ENCODE peak calls at places on chromosomes 11 and 22, in ten cellular contexts. Z is upper lobe of left lung, J is ovary, K is K562, N is tibial nerve, E is vagina, Y is esophagus squamous epithelium, C is sigmoid colon, T is endothelial cell of umbilical vein, R is spleen. H is an unnamed sample. For H3K4me1, the result is how much of the 10 kb centered on the place peaks cover.

GRCh38 chr11:1701041-1701807 is 4.2 kb downstream of the KRTAP5-6 start:
- DNase-seq in C (no peak), R (peak), N (no peak), Y (no peak), J (no peak), E (no peak), K (no peak), T (no peak), Z (no peak), H (no peak)

GRCh38 chr11:65806972-65807371 is 20.1 kb downstream of the OVOL1 start:
- DNase-seq in J (no peak), E (no peak), Y (no peak), N (no peak), T (no peak), R (no peak), K (no peak), C (no peak), Z (no peak), H (no peak)

GRCh38 chr11:116226731-116227130 is 546.1 kb downstream of the BUD13 start:
- DNase-seq in T (no peak), J (no peak), R (peak), K (no peak), C (no peak), N (no peak), Y (no peak), E (no peak), Z (no peak), H (no peak)

GRCh38 chr22:30045001-30045887 is 35.0 kb upstream of the HORMAD2 start:
- DNase-seq in C (peak), E (no peak), R (no peak), N (no peak), J (no peak), T (no peak), Z (no peak), Y (no peak), K (no peak), H (no peak)

GRCh38 chr22:40436460-40437431 is 66.4 kb downstream of the SGSM3 start:
- DNase-seq in C (no peak), Y (no peak), N (peak), Z (no peak), T (peak), R (no peak), J (no peak), K (peak), E (no peak), H (peak)

GRCh38 chr22:37186228-37186996 is 1.6 kb downstream of the C1QTNF6 start:
- DNase-seq in C (peak), Y (no peak), R (peak), Z (no peak), N (peak), T (peak), K (peak), J (peak), E (no peak), H (no peak)

GRCh38 chr11:110463153-110463552 is 33.4 kb downstream of the FDX1 start:
- DNase-seq in R (peak), E (no peak), J (no peak), T (peak), N (peak), Z (peak), C (no peak), Y (no peak), K (peak), H (no peak)

GRCh38 chr11:47395225-47396048 is 13.0 kb upstream of the SLC39A13 start:
- DNase-seq in E (no peak), T (no peak), J (no peak), N (no peak), Z (peak), R (peak), C (no peak), Y (no peak), K (no peak), H (no peak)

GRCh38 chr22:38733329-38734202 is 22.2 kb downstream of the SUN2 start:
- DNase-seq in C (peak), N (peak), Z (no peak), Y (no peak), T (peak), K (peak), J (peak), E (no peak), R (peak), H (no peak)

GRCh38 chr11:78374917-78375316 is 42.7 kb downstream of the GAB2 start:
- DNase-seq in Z (no peak), K (no peak), T (no peak), E (no peak), N (no peak), R (no peak), J (no peak), C (no peak), Y (no peak), H (no peak)

GRCh38 chr11:133697161-133697560 is 148.2 kb downstream of the SPATA19 start:
- DNase-seq in Z (no peak), Y (no peak), T (no peak), R (no peak), E (no peak), N (no peak), C (no peak), K (no peak), J (no peak), H (no peak)

GRCh38 chr11:30453705-30454104 is 130.8 kb downstream of the ARL14EP start:
- DNase-seq in E (no peak), T (no peak), K (no peak), Y (no peak), N (no peak), J (no peak), R (no peak), Z (no peak), C (no peak), H (no peak)

GRCh38 chr11:58787903-58788302 is 56.2 kb upstream of the GLYAT start:
- DNase-seq in Y (no peak), K (no peak), E (no peak), Z (no peak), C (no peak), R (no peak), J (no peak), N (no peak), T (no peak), H (no peak)

GRCh38 chr11:120239713-120240640 is at the start of gene POU2F3:
- DNase-seq in R (peak), K (peak), C (no peak), Z (peak), N (no peak), J (no peak), Y (no peak), T (no peak), E (no peak), H (no peak)

GRCh38 chr11:61429346-61429690 is 457 bp downstream of the CPSF7 start:
- DNase-seq in T (peak), Y (no peak), Z (peak), K (peak), C (peak), E (no peak), J (no peak), N (peak), R (peak), H (peak)

GRCh38 chr11:121437018-121437685 is 15.0 kb upstream of the SORL1 start:
- DNase-seq in E (no peak), Z (no peak), Y (no peak), K (no peak), C (no peak), T (no peak), J (no peak), R (no peak), N (peak), H (no peak)

GRCh38 chr11:68363771-68364170 is 51.4 kb downstream of the LRP5 start:
- DNase-seq in K (no peak), N (no peak), Y (no peak), C (no peak), T (no peak), R (no peak), J (no peak), Z (no peak), E (no peak), H (no peak)

GRCh38 chr11:92329644-92330043 is 105.0 kb downstream of the FAT3 start:
- DNase-seq in J (no peak), Z (no peak), C (no peak), K (no peak), T (no peak), R (no peak), N (no peak), E (no peak), Y (no peak), H (no peak)

GRCh38 chr11:128434411-128434810 is 152.9 kb downstream of the ETS1 start:
- DNase-seq in C (no peak), Y (no peak), T (no peak), R (no peak), N (no peak), K (no peak), J (no peak), Z (no peak), E (no peak), H (no peak)

GRCh38 chr11:27317751-27318150 is 45.3 kb downstream of the CCDC34 start:
- DNase-seq in N (no peak), J (no peak), Z (no peak), E (no peak), T (no peak), K (peak), C (no peak), R (no peak), Y (no peak), H (no peak)

GRCh38 chr11:94117197-94117574 is 11.5 kb upstream of the PANX1 start:
- DNase-seq in T (no peak), C (no peak), E (no peak), K (no peak), Z (no peak), J (no peak), R (no peak), Y (no peak), N (no peak), H (no peak)

GRCh38 chr11:92671081-92671480 is 298.4 kb upstream of the MTNR1B start:
- DNase-seq in T (no peak), J (no peak), E (no peak), K (no peak), C (no peak), Z (no peak), R (no peak), N (no peak), Y (no peak), H (no peak)

GRCh38 chr11:118612378-118612777 is 5.0 kb downstream of the PHLDB1 start:
- DNase-seq in Y (no peak), E (no peak), C (peak), Z (no peak), T (peak), K (no peak), R (peak), N (no peak), J (peak), H (peak)

GRCh38 chr11:86692317-86692716 is 19.9 kb upstream of the ME3 start:
- DNase-seq in Y (no peak), C (no peak), T (no peak), Z (no peak), E (no peak), R (no peak), K (no peak), N (no peak), J (no peak), H (no peak)

GRCh38 chr22:24437091-24437490 is 9.7 kb downstream of the ADORA2A start:
- DNase-seq in N (no peak), R (no peak), T (no peak), J (no peak), Z (no peak), K (no peak), E (no peak), C (no peak), Y (no peak), H (peak)

GRCh38 chr11:119320593-119321524 is 3.9 kb upstream of the MCAM start:
- DNase-seq in J (peak), R (peak), N (no peak), Y (no peak), E (no peak), K (peak), C (peak), T (peak), Z (peak), H (peak)

GRCh38 chr11:93921695-93922468 is 71.5 kb upstream of the VSTM5 start:
- DNase-seq in E (no peak), C (no peak), T (peak), Z (no peak), N (no peak), J (no peak), R (no peak), Y (peak), K (peak), H (no peak)

GRCh38 chr11:2933376-2934056 is 4.3 kb upstream of the PHLDA2 start:
- DNase-seq in K (no peak), Y (no peak), E (no peak), T (peak), J (no peak), C (peak), N (no peak), R (peak), Z (peak), H (peak)
- TF ChIP-seq POLR2A in K (no peak), Y (no peak), E (no peak), T (no peak), J (no peak), C (no peak), N (no peak), R (no peak), Z (no peak), H (no peak)

GRCh38 chr22:45548991-45549736 is 46.5 kb downstream of the FBLN1 start:
- DNase-seq in C (peak), J (peak), Z (no peak), T (no peak), Y (no peak), R (no peak), E (no peak), K (peak), N (peak), H (no peak)
- H3K4me1 ChIP-seq in C (half or more), J (under half), Z (under half), T (under half), Y (half or more), R (under half), E (half or more), K (under half), N (under half), H (under half)

GRCh38 chr11:70205049-70205725 is 2.1 kb downstream of the FADD start:
- DNase-seq in C (no peak), K (no peak), J (no peak), Z (no peak), E (no peak), R (peak), Y (no peak), T (no peak), N (no peak), H (no peak)
- TF ChIP-seq POLR2A in C (no peak), K (no peak), J (no peak), Z (no peak), E (no peak), R (no peak), Y (no peak), T (no peak), N (no peak), H (no peak)

GRCh38 chr11:96330511-96330859 is 12.5 kb downstream of the MAML2 start:
- DNase-seq in K (no peak), N (no peak), J (no peak), R (no peak), C (no peak), Y (no peak), T (no peak), Z (no peak), E (no peak), H (no peak)

GRCh38 chr11:96329855-96330510 is 13.0 kb downstream of the MAML2 start:
- DNase-seq in J (no peak), K (no peak), Z (no peak), T (no peak), R (no peak), Y (no peak), E (no peak), N (no peak), C (no peak), H (no peak)

GRCh38 chr11:96328395-96329010 is 14.5 kb downstream of the MAML2 start:
- DNase-seq in Z (no peak), T (no peak), E (no peak), R (no peak), C (no peak), N (no peak), J (no peak), Y (no peak), K (peak), H (no peak)

GRCh38 chr11:96331556-96332168 is 11.3 kb downstream of the MAML2 start:
- DNase-seq in Y (no peak), Z (peak), T (no peak), R (no peak), C (no peak), N (peak), E (no peak), K (no peak), J (no peak), H (no peak)

DNA sequence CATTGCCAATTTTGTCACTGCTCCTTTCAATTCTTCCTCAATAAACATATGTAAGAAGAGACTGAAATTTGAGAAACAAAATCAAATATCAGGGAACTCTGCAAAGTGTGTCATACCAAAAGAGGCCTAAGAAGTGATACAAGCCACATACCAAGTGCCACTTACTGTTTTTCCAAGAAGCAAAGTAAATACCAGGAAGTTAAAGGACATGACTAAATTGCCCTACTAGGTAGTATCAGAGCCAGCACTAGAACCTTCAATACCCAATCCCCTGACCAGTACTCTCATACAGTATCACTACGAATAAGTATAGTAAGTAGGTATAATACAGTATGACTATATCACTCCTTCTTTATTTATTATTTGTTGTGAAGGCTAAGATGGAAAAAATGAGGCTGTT is 13.6 kb downstream of the MAML2 start:
- DNase-seq in C (no peak), K (no peak), N (no peak), Z (no peak), J (no peak), T (no peak), R (no peak), E (no peak), Y (no peak), H (no peak)
- H3K4me1 ChIP-seq in C (under half), K (under half), N (half or more), Z (under half), J (under half), T (under half), R (under half), E (half or more), Y (half or more), H (under half)

GRCh38 chr11:95140397-95141030 is 50.9 kb downstream of the ENDOD1 start:
- DNase-seq in Z (no peak), E (no peak), C (no peak), Y (no peak), T (no peak), N (no peak), R (no peak), K (no peak), J (no peak), H (no peak)
- TF ChIP-seq POLR2A in Z (no peak), E (no peak), C (no peak), Y (no peak), T (no peak), N (no peak), R (no peak), K (no peak), J (no peak), H (no peak)

GRCh38 chr11:64005691-64006090 is 19.5 kb downstream of the OTUB1 start:
- DNase-seq in J (no peak), T (no peak), Z (no peak), K (no peak), E (no peak), C (no peak), N (no peak), R (no peak), Y (no peak), H (no peak)
- H3K4me1 ChIP-seq in J (under half), T (under half), Z (under half), K (half or more), E (under half), C (under half), N (under half), R (under half), Y (under half), H (under half)

GRCh38 chr11:235998-236773 is at the start of gene SIRT3:
- DNase-seq in Y (peak), R (peak), T (peak), C (peak), K (peak), Z (peak), E (no peak), N (peak), J (peak), H (peak)
- TF ChIP-seq POLR2A in Y (no peak), R (no peak), T (peak), C (peak), K (peak), Z (peak), E (peak), N (no peak), J (peak), H (no peak)

GRCh38 chr22:31286360-31287255 is 5.7 kb downstream of the PIK3IP1 start:
- DNase-seq in J (no peak), C (peak), E (no peak), N (peak), R (no peak), T (no peak), K (no peak), Z (no peak), Y (peak), H (no peak)
- H3K4me1 ChIP-seq in J (under half), C (half or more), E (under half), N (under half), R (under half), T (under half), K (under half), Z (under half), Y (half or more), H (under half)

DNA sequence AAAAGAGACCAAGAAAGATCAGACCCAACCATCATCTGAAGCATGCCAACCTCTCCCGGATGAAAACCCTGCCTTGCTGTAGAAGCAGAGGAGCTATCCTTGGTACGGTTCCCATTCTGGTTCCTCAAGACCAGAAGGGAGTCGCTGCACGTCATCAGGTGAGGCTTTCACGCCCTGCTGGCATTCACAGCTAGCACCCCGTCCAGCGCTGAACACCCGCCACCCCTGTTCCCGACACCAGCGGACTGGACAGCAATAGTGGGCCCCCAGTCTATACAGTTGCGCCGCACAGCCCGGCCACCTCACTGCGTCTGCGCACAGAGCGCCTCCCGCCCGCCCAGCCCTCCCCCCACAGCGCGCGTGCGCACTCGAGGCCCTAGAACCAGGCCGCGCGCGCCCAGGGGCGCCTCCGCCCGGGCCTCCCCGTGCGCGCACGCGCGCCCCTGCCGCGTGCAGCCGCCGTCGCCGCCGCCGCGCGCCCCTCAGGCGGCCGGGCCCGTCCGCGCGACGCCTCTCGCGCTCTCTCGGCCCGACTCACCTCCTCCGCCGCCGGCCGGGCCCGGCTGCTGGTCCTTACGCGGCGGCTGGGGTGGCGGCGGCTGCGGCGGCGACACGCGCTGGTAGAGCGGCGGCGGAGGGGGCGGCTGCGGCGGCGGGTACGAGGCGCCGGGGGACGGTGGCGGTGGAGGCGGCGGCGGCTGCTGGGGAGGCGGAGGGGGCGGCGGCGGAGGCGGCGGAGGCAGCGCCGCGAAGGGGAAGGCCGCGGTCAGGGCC is 706 bp downstream of the SF1 start:
- DNase-seq in N (peak), E (no peak), R (peak), T (peak), K (peak), C (peak), Z (peak), J (peak), Y (peak), H (peak)
- TF ChIP-seq POLR2A in N (peak), E (no peak), R (no peak), T (peak), K (peak), C (no peak), Z (no peak), J (no peak), Y (no peak), H (no peak)

DNA sequence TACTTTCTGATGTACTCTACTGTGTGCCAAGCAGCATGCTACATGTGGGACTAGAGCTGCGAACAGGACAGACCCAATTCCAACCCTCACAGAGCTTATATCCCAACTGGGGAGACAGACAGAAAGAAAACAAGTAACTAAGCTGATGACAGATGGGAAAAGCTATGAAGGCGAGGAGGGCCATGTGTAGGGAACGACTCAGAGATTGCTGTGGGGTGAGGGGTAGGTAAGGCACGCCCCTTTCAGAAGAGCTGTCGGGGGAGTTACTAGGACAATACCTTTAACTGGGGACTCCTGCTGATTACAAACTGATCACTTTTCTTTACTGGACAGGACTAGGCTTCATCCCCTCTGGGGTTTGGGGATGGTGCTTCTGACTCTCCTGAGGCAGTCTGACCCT is 48.9 kb downstream of the ST3GAL4 start:
- DNase-seq in T (no peak), N (no peak), K (no peak), Y (no peak), Z (no peak), C (no peak), J (no peak), R (peak), E (no peak), H (no peak)
- H3K4me1 ChIP-seq in T (under half), N (under half), K (under half), Y (under half), Z (under half), C (under half), J (under half), R (under half), E (under half), H (half or more)